ENCODE peak calls at places on chromosomes 12 and 14, in four cellular contexts. One of them, this sample, is unnamed.

GRCh38 chr14:64556526-64556925 is 6.8 kb downstream of the PPP1R36 start:
- DNase-seq in lower leg skin: no peak
- DNase-seq in right lobe of liver: no peak
- DNase-seq in WERI-Rb-1: no peak
- DNase-seq in this sample: no peak

GRCh38 chr14:55749946-55750345 is 169.9 kb downstream of the KTN1 start:
- DNase-seq in WERI-Rb-1: no peak
- DNase-seq in lower leg skin: no peak
- DNase-seq in right lobe of liver: no peak
- DNase-seq in this sample: peak; percentile 38

GRCh38 chr14:100484531-100485267 is 102.5 kb downstream of the BEGAIN start:
- DNase-seq in WERI-Rb-1: no peak
- DNase-seq in right lobe of liver: no peak
- DNase-seq in lower leg skin: no peak
- DNase-seq in this sample: no peak

GRCh38 chr14:67734675-67735074 is 33.0 kb downstream of the RDH12 start:
- DNase-seq in lower leg skin: no peak
- DNase-seq in right lobe of liver: no peak
- DNase-seq in WERI-Rb-1: no peak
- DNase-seq in this sample: no peak

GRCh38 chr14:27845241-27845850 is 921.2 kb upstream of the FOXG1 start:
- DNase-seq in lower leg skin: no peak
- DNase-seq in WERI-Rb-1: no peak
- DNase-seq in right lobe of liver: peak; percentile 18
- DNase-seq in this sample: no peak

GRCh38 chr14:98984719-98985041 is 287.3 kb downstream of the BCL11B start:
- DNase-seq in lower leg skin: no peak
- DNase-seq in right lobe of liver: no peak
- DNase-seq in WERI-Rb-1: no peak
- DNase-seq in this sample: peak; percentile 28

GRCh38 chr12:48050174-48050573 is 45.9 kb upstream of the COL2A1 start:
- DNase-seq in right lobe of liver: no peak
- DNase-seq in WERI-Rb-1: no peak
- DNase-seq in lower leg skin: no peak
- DNase-seq in this sample: no peak

GRCh38 chr12:69211172-69211571 is 28.2 kb upstream of the CPSF6 start:
- DNase-seq in lower leg skin: no peak
- DNase-seq in WERI-Rb-1: no peak
- DNase-seq in right lobe of liver: no peak
- DNase-seq in this sample: no peak

GRCh38 chr14:74977901-74978385 is 22.5 kb upstream of the PGF start:
- DNase-seq in lower leg skin: no peak
- DNase-seq in WERI-Rb-1: no peak
- DNase-seq in right lobe of liver: no peak
- DNase-seq in this sample: no peak

GRCh38 chr12:113297214-113297587 is 37.7 kb downstream of the SLC8B1 start:
- DNase-seq in right lobe of liver: peak; percentile 67
- DNase-seq in lower leg skin: no peak
- DNase-seq in WERI-Rb-1: no peak
- DNase-seq in this sample: no peak

GRCh38 chr12:81078469-81079196 is 754 bp downstream of the ACSS3 start:
- DNase-seq in WERI-Rb-1: no peak
- DNase-seq in right lobe of liver: peak; percentile 37
- DNase-seq in lower leg skin: no peak
- DNase-seq in this sample: no peak

GRCh38 chr14:26709019-26709418 is 111.2 kb upstream of the NOVA1 start:
- DNase-seq in WERI-Rb-1: no peak
- DNase-seq in lower leg skin: no peak
- DNase-seq in right lobe of liver: no peak
- DNase-seq in this sample: no peak

GRCh38 chr12:45990468-45991288 is at the start of gene SCAF11:
- DNase-seq in right lobe of liver: peak; percentile 100
- DNase-seq in WERI-Rb-1: peak; percentile 100
- DNase-seq in lower leg skin: peak; percentile 100
- DNase-seq in this sample: peak; percentile 100

GRCh38 chr12:126156806-126157574 is 1091.8 kb downstream of the AACS start:
- DNase-seq in WERI-Rb-1: no peak
- DNase-seq in right lobe of liver: no peak
- DNase-seq in lower leg skin: no peak
- DNase-seq in this sample: no peak

GRCh38 chr12:67766370-67766769 is 117.8 kb downstream of the DYRK2 start:
- DNase-seq in lower leg skin: no peak
- DNase-seq in WERI-Rb-1: no peak
- DNase-seq in right lobe of liver: no peak
- DNase-seq in this sample: no peak

DNA sequence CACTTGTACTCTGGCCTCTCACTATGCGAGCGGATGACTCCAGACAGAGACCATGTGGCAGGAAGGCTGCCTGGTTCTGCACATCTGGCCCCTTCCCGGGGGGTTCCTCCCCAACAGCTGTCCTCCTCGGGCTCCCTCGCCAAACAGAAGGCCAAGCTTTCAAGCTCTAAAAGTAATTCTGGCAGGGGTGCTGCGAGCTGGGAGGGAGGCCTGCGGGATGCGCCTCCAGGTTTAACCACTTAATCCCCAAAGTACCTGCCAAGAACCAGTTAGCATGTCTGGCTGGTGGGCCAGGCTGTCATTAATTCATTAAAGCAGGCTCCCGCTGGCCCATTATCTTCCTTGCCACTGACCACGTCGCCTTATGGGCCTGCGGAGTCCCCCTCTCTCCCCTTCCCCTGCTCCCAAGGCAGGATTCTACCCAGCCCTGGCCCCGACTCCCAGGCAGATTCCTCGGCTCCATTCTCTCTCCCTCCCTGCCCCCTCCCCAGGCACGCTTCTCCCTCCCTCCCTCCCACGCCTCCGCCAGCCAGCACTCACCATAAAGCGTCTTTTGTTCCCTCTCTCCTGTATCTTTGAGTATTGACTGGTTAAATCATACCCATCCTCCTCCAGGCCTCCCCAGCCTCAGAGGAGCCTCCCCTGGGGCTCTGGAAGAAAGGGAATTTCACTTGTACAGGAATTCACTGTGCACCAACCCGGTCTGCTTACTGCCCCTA is 4.9 kb downstream of the HRK start:
- DNase-seq in lower leg skin: no peak
- DNase-seq in WERI-Rb-1: no peak
- DNase-seq in right lobe of liver: no peak
- DNase-seq in this sample: no peak
- H3K4me3 ChIP-seq in lower leg skin: no peak overlapping the region
- H3K4me3 ChIP-seq in WERI-Rb-1: no peak overlapping the region
- H3K4me3 ChIP-seq in right lobe of liver: no peak overlapping the region
- H3K4me3 ChIP-seq in this sample: no peak overlapping the region

GRCh38 chr12:58441483-58441882 is 478.8 kb downstream of the LRIG3 start:
- DNase-seq in WERI-Rb-1: no peak
- DNase-seq in right lobe of liver: no peak
- DNase-seq in lower leg skin: no peak
- DNase-seq in this sample: no peak

GRCh38 chr12:58443981-58444371 is 476.3 kb downstream of the LRIG3 start:
- DNase-seq in lower leg skin: no peak
- DNase-seq in right lobe of liver: no peak
- DNase-seq in WERI-Rb-1: peak; percentile 35
- DNase-seq in this sample: no peak

GRCh38 chr12:58443273-58443980 is 476.9 kb downstream of the LRIG3 start:
- DNase-seq in right lobe of liver: no peak
- DNase-seq in WERI-Rb-1: peak; percentile 30
- DNase-seq in lower leg skin: no peak
- DNase-seq in this sample: no peak
- TF ChIP-seq CTCF in right lobe of liver: peak; percentile 15
- TF ChIP-seq CTCF in WERI-Rb-1: peak; percentile 49
- TF ChIP-seq CTCF in lower leg skin: no peak
- TF ChIP-seq CTCF in this sample: peak; percentile 14

GRCh38 chr12:30795410-30795659 is 40.6 kb upstream of the CAPRIN2 start:
- DNase-seq in right lobe of liver: no peak
- DNase-seq in lower leg skin: no peak
- DNase-seq in WERI-Rb-1: no peak
- DNase-seq in this sample: no peak

GRCh38 chr12:30794020-30794419 is 39.3 kb upstream of the CAPRIN2 start:
- DNase-seq in lower leg skin: no peak
- DNase-seq in WERI-Rb-1: no peak
- DNase-seq in right lobe of liver: no peak
- DNase-seq in this sample: no peak

GRCh38 chr12:30794591-30795409 is 40.0 kb upstream of the CAPRIN2 start:
- DNase-seq in right lobe of liver: no peak
- DNase-seq in WERI-Rb-1: no peak
- DNase-seq in lower leg skin: no peak
- DNase-seq in this sample: no peak

GRCh38 chr12:30792085-30792484 is 37.3 kb upstream of the CAPRIN2 start:
- DNase-seq in lower leg skin: no peak
- DNase-seq in right lobe of liver: no peak
- DNase-seq in WERI-Rb-1: no peak
- DNase-seq in this sample: no peak

GRCh38 chr12:30792648-30793499 is 38.1 kb upstream of the CAPRIN2 start:
- DNase-seq in WERI-Rb-1: no peak
- DNase-seq in lower leg skin: no peak
- DNase-seq in right lobe of liver: no peak
- DNase-seq in this sample: no peak
- H3K4me3 ChIP-seq in WERI-Rb-1: no peak overlapping the region
- H3K4me3 ChIP-seq in lower leg skin: no peak overlapping the region
- H3K4me3 ChIP-seq in right lobe of liver: no peak overlapping the region
- H3K4me3 ChIP-seq in this sample: no peak overlapping the region

DNA sequence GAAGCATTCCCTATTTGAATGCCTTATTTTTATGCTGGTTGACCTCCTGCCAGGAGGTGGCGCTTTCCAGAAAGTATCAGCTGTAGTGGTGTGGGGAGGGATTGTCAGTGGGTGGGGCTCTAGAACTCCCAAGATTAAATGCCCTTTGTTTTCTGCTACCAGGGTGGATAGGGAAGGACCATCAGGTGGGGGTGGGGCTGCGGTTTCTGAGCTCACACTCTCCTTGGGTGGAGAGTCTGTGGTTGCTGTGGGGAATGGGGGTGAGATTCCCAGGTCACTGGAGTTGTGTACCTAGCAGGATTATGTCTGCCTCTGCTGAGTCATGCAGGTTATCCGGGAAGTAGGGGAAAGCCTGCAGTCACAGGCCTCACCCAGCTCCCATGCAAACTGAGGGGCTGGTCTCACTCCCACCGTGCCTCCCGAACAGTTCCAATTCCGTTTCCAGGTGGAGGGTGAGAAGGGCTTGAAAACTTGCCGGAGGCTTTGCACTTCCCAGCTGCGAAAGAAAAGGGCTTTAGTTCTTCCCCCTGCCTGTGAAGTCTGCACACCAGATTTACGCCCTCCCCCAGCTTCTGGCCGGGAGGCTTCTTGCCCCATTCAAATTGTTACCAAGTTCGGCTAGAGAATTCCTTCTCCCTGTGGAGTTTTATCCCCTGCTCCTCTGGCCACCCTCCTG is 68.4 kb downstream of the ALG10B start:
- DNase-seq in right lobe of liver: no peak
- DNase-seq in lower leg skin: no peak
- DNase-seq in WERI-Rb-1: peak; percentile 22
- DNase-seq in this sample: no peak
- TF ChIP-seq CTCF in right lobe of liver: no peak
- TF ChIP-seq CTCF in lower leg skin: no peak
- TF ChIP-seq CTCF in WERI-Rb-1: no peak
- TF ChIP-seq CTCF in this sample: no peak

GRCh38 chr14:93974299-93974698 is 2.1 kb downstream of the ASB2 start:
- DNase-seq in WERI-Rb-1: no peak
- DNase-seq in lower leg skin: no peak
- DNase-seq in right lobe of liver: no peak
- DNase-seq in this sample: no peak
- H3K4me3 ChIP-seq in WERI-Rb-1: no peak overlapping the region
- H3K4me3 ChIP-seq in lower leg skin: no peak overlapping the region
- H3K4me3 ChIP-seq in right lobe of liver: no peak overlapping the region
- H3K4me3 ChIP-seq in this sample: peak overlapping the region; percentile 70

GRCh38 chr12:26629864-26630263 is 203.1 kb downstream of the ITPR2 start:
- DNase-seq in right lobe of liver: no peak
- DNase-seq in WERI-Rb-1: no peak
- DNase-seq in lower leg skin: no peak
- DNase-seq in this sample: no peak
- TF ChIP-seq CTCF in right lobe of liver: peak; percentile 41
- TF ChIP-seq CTCF in WERI-Rb-1: peak; percentile 25
- TF ChIP-seq CTCF in lower leg skin: no peak
- TF ChIP-seq CTCF in this sample: no peak

GRCh38 chr12:52074006-52074405 is 4.2 kb downstream of the ATG101 start:
- DNase-seq in right lobe of liver: no peak
- DNase-seq in WERI-Rb-1: no peak
- DNase-seq in lower leg skin: no peak
- DNase-seq in this sample: no peak
- H3K4me3 ChIP-seq in right lobe of liver: no peak overlapping the region
- H3K4me3 ChIP-seq in WERI-Rb-1: no peak overlapping the region
- H3K4me3 ChIP-seq in lower leg skin: no peak overlapping the region
- H3K4me3 ChIP-seq in this sample: no peak overlapping the region

GRCh38 chr14:61730756-61731373 is 31.4 kb upstream of the SNAPC1 start:
- DNase-seq in WERI-Rb-1: no peak
- DNase-seq in right lobe of liver: no peak
- DNase-seq in lower leg skin: no peak
- DNase-seq in this sample: no peak
- TF ChIP-seq CTCF in WERI-Rb-1: peak; percentile 2
- TF ChIP-seq CTCF in right lobe of liver: peak; percentile 42
- TF ChIP-seq CTCF in lower leg skin: no peak
- TF ChIP-seq CTCF in this sample: no peak

This sample was measured in coronary artery.